ENCODE peak calls at places on chromosomes 4 and X, in four cellular contexts. L, K, T and M are unnamed samples.

GRCh38 chr4:6875431-6875831 is 34.2 kb upstream of the TBC1D14 start:
- DNase-seq in L (no peak), K (no peak), T (no peak), M (no peak)

GRCh38 chr4:165360985-165361678 is 17.7 kb upstream of the CPE start:
- DNase-seq in L (no peak), K (no peak), T (no peak), M (no peak)

GRCh38 chr4:1582227-1582626 is 101.9 kb downstream of the FAM53A start:
- DNase-seq in L (no peak), K (peak), T (no peak), M (no peak)

GRCh38 chr4:56698329-56698728 is 17.2 kb upstream of the HOPX start:
- DNase-seq in L (no peak), K (no peak), T (no peak), M (peak)

GRCh38 chr4:140523370-140523856 is 555 bp upstream of the ELMOD2 start:
- DNase-seq in L (no peak), K (no peak), T (no peak), M (no peak)

GRCh38 chr4:24853142-24853541 is 57.8 kb downstream of the SOD3 start:
- DNase-seq in L (peak), K (no peak), T (no peak), M (no peak)

GRCh38 chr4:141425124-141425523 is 204.4 kb downstream of the ZNF330 start:
- DNase-seq in L (peak), K (no peak), T (no peak), M (no peak)

GRCh38 chrX:120365320-120365719 is 3.4 kb downstream of the ATP1B4 start:
- DNase-seq in L (peak), K (peak), T (peak), M (no peak)

GRCh38 chr4:45693746-45694145 is 430.1 kb downstream of the GABRG1 start:
- DNase-seq in L (no peak), K (no peak), T (no peak), M (no peak)

GRCh38 chr4:102503301-102503746 is 2.2 kb downstream of the NFKB1 start:
- DNase-seq in L (peak), K (no peak), T (no peak), M (no peak)

GRCh38 chr4:103244251-103244650 is 46.1 kb upstream of the CENPE start:
- DNase-seq in L (peak), K (no peak), T (no peak), M (no peak)

GRCh38 chr4:86448891-86449290 is 89.0 kb upstream of the MAPK10 start:
- DNase-seq in L (no peak), K (no peak), T (no peak), M (no peak)

GRCh38 chr4:147571021-147571770 is 46.0 kb upstream of the TMEM184C start:
- DNase-seq in L (no peak), K (no peak), T (no peak), M (no peak)

GRCh38 chr4:99715286-99715685 is 57.7 kb upstream of the C4orf54 start:
- DNase-seq in L (no peak), K (no peak), T (no peak), M (no peak)

GRCh38 chr4:48093949-48094550 is 40.0 kb downstream of the TXK start:
- DNase-seq in L (peak), K (peak), T (peak), M (peak)

GRCh38 chrX:24956828-24957227 is 58.9 kb downstream of the ARX start:
- DNase-seq in L (no peak), K (no peak), T (no peak), M (no peak)

GRCh38 chr4:8352368-8353157 is 83.0 kb downstream of the HTRA3 start:
- DNase-seq in L (no peak), K (no peak), T (no peak), M (no peak)

GRCh38 chr4:118099106-118099505 is 64.8 kb downstream of the NDST3 start:
- DNase-seq in L (peak), K (no peak), T (no peak), M (no peak)

GRCh38 chr4:7255488-7255881 is 63.1 kb downstream of the SORCS2 start:
- DNase-seq in L (no peak), K (no peak), T (no peak), M (no peak)

GRCh38 chr4:185165605-185166063 is 22.6 kb downstream of the SLC25A4 start:
- DNase-seq in L (peak), K (no peak), T (no peak), M (peak)

GRCh38 chr4:88999392-88999791 is 57.6 kb downstream of the FAM13A start:
- DNase-seq in L (no peak), K (no peak), T (no peak), M (no peak)

GRCh38 chr4:139528377-139529005 is 27.5 kb downstream of the SETD7 start:
- DNase-seq in L (peak), K (peak), T (peak), M (peak)

GRCh38 chr4:88900432-88900831 is 156.6 kb downstream of the FAM13A start:
- DNase-seq in L (peak), K (no peak), T (no peak), M (no peak)

GRCh38 chrX:45749375-45749774 is 548.7 kb upstream of the DIPK2B start:
- DNase-seq in L (peak), K (no peak), T (peak), M (no peak)

GRCh38 chr4:112145820-112146813 is 863 bp downstream of the FAM241A start:
- DNase-seq in L (peak), K (peak), T (peak), M (no peak)

GRCh38 chrX:102155806-102156179 is at the start of gene BEX5:
- DNase-seq in L (peak), K (peak), T (peak), M (peak)

GRCh38 chr4:24747234-24747975 is 48.0 kb upstream of the SOD3 start:
- DNase-seq in L (no peak), K (no peak), T (no peak), M (no peak)

GRCh38 chr4:858831-859451 is 33.0 kb upstream of the CPLX1 start:
- DNase-seq in L (no peak), K (no peak), T (no peak), M (no peak)